ENCODE peak calls at places on chromosomes 5 and 9, in seven cellular contexts. G is uterus, M is HCT116, J is kidney epithelial cell, E is choroid plexus epithelial cell, P is fibroblast of lung, U is IMR-90. Y is an unnamed sample.

GRCh38 chr9:69180670-69181069 is 6.6 kb downstream of the TJP2 start:
- DNase-seq in G (no peak), M (peak; percentile 83), J (peak; percentile 97), E (peak; percentile 98), P (peak; percentile 99), U (peak; percentile 99), Y (peak; percentile 93)

GRCh38 chr5:69030663-69031062 is 63.2 kb upstream of the SLC30A5 start:
- DNase-seq in G (no peak), M (no peak), J (no peak), E (peak; percentile 42), P (no peak), U (peak; percentile 16), Y (no peak)

GRCh38 chr9:109806506-109807115 is 26.6 kb downstream of the PALM2AKAP2 start:
- DNase-seq in G (no peak), M (no peak), J (no peak), E (peak; percentile 58), P (peak; percentile 75), U (peak; percentile 66), Y (no peak)

GRCh38 chr5:6729400-6730310 is 16.4 kb downstream of the TENT4A start:
- DNase-seq in G (no peak), M (no peak), J (no peak), E (no peak), P (no peak), U (no peak), Y (no peak)

GRCh38 chr5:130216306-130216705 is 312.0 kb downstream of the CHSY3 start:
- DNase-seq in G (no peak), M (no peak), J (no peak), E (no peak), P (no peak), U (no peak), Y (no peak)

GRCh38 chr5:14871084-14871572 is 450 bp downstream of the ANKH start:
- DNase-seq in G (peak; percentile 32), M (no peak), J (no peak), E (no peak), P (no peak), U (no peak), Y (no peak)

GRCh38 chr5:91632871-91633270 is 249.8 kb upstream of the ARRDC3 start:
- DNase-seq in G (no peak), M (no peak), J (no peak), E (no peak), P (no peak), U (no peak), Y (no peak)

GRCh38 chr9:135792268-135793128 is 90.5 kb downstream of the KCNT1 start:
- DNase-seq in G (no peak), M (no peak), J (no peak), E (no peak), P (no peak), U (no peak), Y (no peak)

GRCh38 chr5:78016831-78017529 is 240.8 kb upstream of the TBCA start:
- DNase-seq in G (no peak), M (no peak), J (no peak), E (no peak), P (no peak), U (no peak), Y (no peak)

GRCh38 chr5:66144799-66145390 is 795 bp downstream of the SREK1 start:
- DNase-seq in G (no peak), M (no peak), J (peak; percentile 7), E (no peak), P (peak; percentile 64), U (no peak), Y (no peak)

GRCh38 chr5:75823811-75824210 is 106.6 kb upstream of the POC5 start:
- DNase-seq in G (no peak), M (no peak), J (no peak), E (no peak), P (no peak), U (no peak), Y (no peak)

GRCh38 chr9:89309166-89309565 is 1.8 kb upstream of the CKS2 start:
- DNase-seq in G (no peak), M (no peak), J (no peak), E (peak; percentile 16), P (no peak), U (no peak), Y (no peak)

GRCh38 chr9:89305868-89306267 is 5.1 kb upstream of the CKS2 start:
- DNase-seq in G (no peak), M (no peak), J (no peak), E (no peak), P (no peak), U (no peak), Y (no peak)

GRCh38 chr9:89309608-89310485 is 1.1 kb upstream of the CKS2 start:
- DNase-seq in G (no peak), M (peak; percentile 41), J (no peak), E (peak; percentile 14), P (no peak), U (no peak), Y (no peak)

DNA sequence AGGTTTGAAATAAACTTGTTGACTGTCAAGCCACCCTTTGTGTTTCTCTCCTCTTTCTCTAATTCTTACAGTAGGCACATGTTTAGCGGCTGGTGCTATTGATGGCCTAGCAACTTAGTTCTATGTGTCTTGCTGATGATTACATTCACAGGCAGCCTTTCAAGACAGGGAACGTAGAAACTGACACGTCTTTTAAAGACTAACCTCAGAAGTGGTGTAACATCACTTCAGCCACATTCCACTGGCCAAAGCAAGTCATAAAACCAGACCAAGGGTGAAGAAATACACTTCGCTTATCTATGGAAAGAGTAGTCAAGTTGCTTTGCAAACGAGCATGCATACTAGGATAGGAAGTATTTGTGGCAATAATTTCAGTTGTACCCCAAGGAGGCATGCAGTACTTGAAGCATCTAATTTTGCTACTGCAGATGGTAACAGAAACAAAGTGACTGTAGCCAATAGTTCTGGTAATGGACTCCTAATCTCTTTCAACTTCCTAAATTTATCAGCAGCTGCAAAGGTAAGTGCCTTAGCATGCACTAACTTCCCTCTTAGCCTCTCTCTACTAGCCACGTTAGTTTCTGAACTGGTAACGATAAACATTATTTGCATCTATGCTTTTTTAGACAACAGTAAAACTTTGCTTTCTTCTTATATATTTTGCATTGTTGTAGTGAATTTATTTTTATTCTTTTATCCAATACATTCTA is 6.4 kb upstream of the CKS2 start:
- DNase-seq in G (no peak), M (no peak), J (no peak), E (no peak), P (no peak), U (no peak), Y (no peak)
- H3K4me3 ChIP-seq in G (no peak overlapping the region), M (no peak overlapping the region), J (no peak overlapping the region), E (no peak overlapping the region), P (no peak overlapping the region), U (no peak overlapping the region), Y (no peak overlapping the region)

GRCh38 chr5:169160405-169160901 is 140.5 kb downstream of the SLIT3 start:
- DNase-seq in G (peak; percentile 67), M (no peak), J (no peak), E (no peak), P (peak; percentile 93), U (no peak), Y (no peak)
- TF ChIP-seq CTCF in G (peak; percentile 41), M (no peak), J (peak; percentile 19), E (no peak), P (peak; percentile 5), U (no peak), Y (peak; percentile 9)

DNA sequence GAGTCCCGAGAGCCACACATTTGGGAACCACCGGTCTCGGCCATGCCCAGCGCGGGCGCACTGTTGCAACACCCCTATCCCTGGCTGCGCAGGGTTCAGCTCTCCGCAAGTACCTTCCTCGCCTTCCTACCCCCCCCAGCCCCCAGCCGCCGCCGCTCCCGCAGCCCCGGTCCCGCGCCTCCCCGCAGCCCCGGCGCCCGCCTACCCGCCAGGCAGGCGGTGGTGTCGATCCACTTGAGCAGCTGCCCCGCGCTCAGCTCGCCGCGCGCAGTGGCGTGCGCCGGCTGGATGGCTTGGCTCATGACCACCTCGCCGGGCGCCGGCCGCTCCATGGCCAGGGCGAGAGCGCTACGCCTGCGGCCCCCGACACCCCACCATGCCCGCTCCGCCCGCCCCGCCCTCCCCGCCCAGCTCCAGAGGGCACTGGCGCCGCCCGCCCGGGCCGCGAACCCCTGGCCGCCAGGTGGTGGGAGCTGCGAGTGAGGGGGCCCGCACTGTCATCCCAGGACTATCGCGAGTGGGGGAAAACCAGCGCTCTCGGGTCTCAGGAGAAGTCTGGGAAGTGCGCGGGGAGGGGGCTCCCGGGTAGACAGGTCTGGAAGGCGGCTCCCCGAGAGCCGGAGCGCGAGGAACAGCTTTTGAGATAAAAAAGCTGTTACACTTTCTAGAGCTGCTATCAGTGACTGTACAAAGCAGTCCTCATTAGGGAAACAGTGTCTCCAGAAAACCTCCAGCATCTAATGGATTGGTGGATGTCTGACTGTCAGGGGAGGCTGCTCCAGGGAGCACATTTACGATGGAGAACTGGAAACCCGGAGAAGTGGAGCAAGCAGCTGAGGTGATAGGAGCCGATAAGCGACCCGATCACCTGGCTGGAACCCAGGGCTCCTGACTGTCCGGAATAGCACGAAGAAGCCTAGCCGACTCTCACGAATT is at the start of gene ACOT12:
- DNase-seq in G (peak; percentile 16), M (no peak), J (no peak), E (peak; percentile 30), P (peak; percentile 37), U (peak; percentile 20), Y (no peak)
- H3K4me3 ChIP-seq in G (peak within 1 kb of the TSS; percentile 15), M (no peak within 1 kb of the TSS), J (peak within 1 kb of the TSS; percentile 40), E (peak within 1 kb of the TSS; percentile 49), P (peak within 1 kb of the TSS; percentile 53), U (peak within 1 kb of the TSS; percentile 37), Y (peak within 1 kb of the TSS; percentile 49)

GRCh38 chr9:84697494-84698114 is 28.1 kb downstream of the NTRK2 start:
- DNase-seq in G (peak; percentile 54), M (peak; percentile 32), J (no peak), E (peak; percentile 39), P (peak; percentile 47), U (peak; percentile 6), Y (no peak)
- TF ChIP-seq CTCF in G (peak; percentile 34), M (peak; percentile 54), J (peak; percentile 90), E (peak; percentile 60), P (peak; percentile 40), U (peak; percentile 49), Y (peak; percentile 92)